ENCODE peak calls at places on chromosomes 12 and 14, in five cellular contexts. N is right atrium auricular region, A is Kasumi-1, P is NCI-H526, Y is GM20000. L is an unnamed sample.

GRCh38 chr12:89752331-89752730 is 43.7 kb upstream of the ATP2B1 start:
- DNase-seq in N (no peak), A (no peak), P (no peak), Y (peak; percentile 26), L (peak; percentile 24)

GRCh38 chr14:78933948-78934524 is 763.9 kb downstream of the NRXN3 start:
- DNase-seq in N (no peak), A (peak; percentile 37), P (peak; percentile 37), Y (peak; percentile 25), L (peak; percentile 45)

GRCh38 chr14:63901434-63902085 is 48.8 kb downstream of the SYNE2 start:
- DNase-seq in N (no peak), A (peak; percentile 49), P (no peak), Y (no peak), L (no peak)

GRCh38 chr14:103361868-103362267 is 23.3 kb upstream of the MARK3 start:
- DNase-seq in N (no peak), A (no peak), P (no peak), Y (no peak), L (no peak)

GRCh38 chr12:118979763-118980406 is 1.5 kb upstream of the SRRM4 start:
- DNase-seq in N (no peak), A (peak; percentile 41), P (peak; percentile 83), Y (peak; percentile 66), L (peak; percentile 82)

GRCh38 chr12:93634416-93634815 is 42.8 kb upstream of the CRADD start:
- DNase-seq in N (no peak), A (no peak), P (no peak), Y (no peak), L (no peak)

GRCh38 chr14:101397206-101397605 is 164.1 kb upstream of the DIO3 start:
- DNase-seq in N (no peak), A (no peak), P (no peak), Y (no peak), L (no peak)

GRCh38 chr12:85803231-85803630 is 33.0 kb downstream of the RASSF9 start:
- DNase-seq in N (no peak), A (no peak), P (no peak), Y (no peak), L (no peak)

GRCh38 chr12:810635-811415 is 58.4 kb downstream of the WNK1 start:
- DNase-seq in N (no peak), A (no peak), P (no peak), Y (peak; percentile 52), L (peak; percentile 69)

GRCh38 chr14:28754209-28754985 is 12.2 kb upstream of the FOXG1 start:
- DNase-seq in N (no peak), A (peak; percentile 44), P (peak; percentile 48), Y (no peak), L (peak; percentile 67)

GRCh38 chr12:47963340-47964040 is at the start of gene TMEM106C:
- DNase-seq in N (peak; percentile 86), A (peak; percentile 88), P (peak; percentile 96), Y (peak; percentile 99), L (peak; percentile 99)

GRCh38 chr14:35420036-35420811 is 15.7 kb upstream of the NFKBIA start:
- DNase-seq in N (no peak), A (no peak), P (no peak), Y (no peak), L (no peak)

GRCh38 chr12:43884683-43885410 is 49.0 kb downstream of the TMEM117 start:
- DNase-seq in N (no peak), A (no peak), P (no peak), Y (no peak), L (no peak)

GRCh38 chr14:97977711-97978261 is 1180.6 kb downstream of the VRK1 start:
- DNase-seq in N (peak; percentile 61), A (no peak), P (peak; percentile 29), Y (no peak), L (no peak)

GRCh38 chr12:32253154-32253795 is 146.1 kb upstream of the FGD4 start:
- DNase-seq in N (no peak), A (no peak), P (no peak), Y (no peak), L (no peak)

GRCh38 chr12:94768398-94769039 is 118.2 kb upstream of the TMCC3 start:
- DNase-seq in N (no peak), A (no peak), P (peak; percentile 91), Y (no peak), L (no peak)

GRCh38 chr14:90398315-90398811 is 1.5 kb downstream of the CALM1 start:
- DNase-seq in N (no peak), A (peak; percentile 29), P (peak; percentile 69), Y (peak; percentile 53), L (peak; percentile 51)

GRCh38 chr12:21165048-21165447 is 34.1 kb downstream of the SLCO1B1 start:
- DNase-seq in N (no peak), A (no peak), P (no peak), Y (no peak), L (no peak)

GRCh38 chr14:58919262-58919661 is 269.2 kb upstream of the DAAM1 start:
- DNase-seq in N (no peak), A (no peak), P (peak; percentile 61), Y (no peak), L (no peak)

GRCh38 chr12:98678946-98679610 is 34.0 kb downstream of the APAF1 start:
- DNase-seq in N (no peak), A (no peak), P (no peak), Y (no peak), L (no peak)

GRCh38 chr12:110279561-110279960 is 1.5 kb upstream of the ATP2A2 start:
- DNase-seq in N (peak; percentile 51), A (no peak), P (no peak), Y (no peak), L (no peak)

GRCh38 chr14:58637040-58637390 is 747 bp upstream of the DACT1 start:
- DNase-seq in N (peak; percentile 84), A (no peak), P (no peak), Y (no peak), L (no peak)

GRCh38 chr12:126093911-126094310 is 1028.7 kb downstream of the AACS start:
- DNase-seq in N (no peak), A (no peak), P (peak; percentile 1), Y (no peak), L (no peak)

GRCh38 chr14:95979339-95980042 is 59.7 kb upstream of the C14orf132 start:
- DNase-seq in N (no peak), A (no peak), P (peak; percentile 66), Y (no peak), L (no peak)

GRCh38 chr14:70641548-70642312 is at the start of gene TTC9:
- DNase-seq in N (no peak), A (no peak), P (peak; percentile 71), Y (peak; percentile 71), L (peak; percentile 68)

GRCh38 chr12:108325549-108325948 is 13.6 kb downstream of the CMKLR1 start:
- DNase-seq in N (no peak), A (no peak), P (no peak), Y (no peak), L (no peak)

GRCh38 chr12:29591140-29592020 is 93.9 kb upstream of the OVCH1 start:
- DNase-seq in N (no peak), A (no peak), P (no peak), Y (no peak), L (no peak)

GRCh38 chr12:125169451-125169850 is 104.2 kb downstream of the AACS start:
- DNase-seq in N (no peak), A (no peak), P (no peak), Y (no peak), L (no peak)

GRCh38 chr12:92334552-92334951 is 188.9 kb upstream of the BTG1 start:
- DNase-seq in N (no peak), A (no peak), P (no peak), Y (no peak), L (no peak)

GRCh38 chr12:6216581-6216980 is 16.4 kb downstream of the CD9 start:
- DNase-seq in N (no peak), A (no peak), P (no peak), Y (no peak), L (no peak)

GRCh38 chr12:92141585-92142244 is 3.9 kb downstream of the BTG1 start:
- DNase-seq in N (no peak), A (no peak), P (peak; percentile 20), Y (no peak), L (no peak)